ENCODE peak calls at places on chromosomes 5 and 9, in five cellular contexts. V is right atrium auricular region, F is foreskin keratinocyte, M is MCF 10A, W is heart left ventricle. S is an unnamed sample.

GRCh38 chr5:103232393-103232999 is 26.1 kb upstream of the MACIR start:
- DNase-seq in V (no peak), F (no peak), M (peak), W (no peak), S (no peak)

GRCh38 chr9:13443380-13444271 is 164.1 kb upstream of the MPDZ start:
- DNase-seq in V (no peak), F (no peak), M (no peak), W (no peak), S (no peak)

GRCh38 chr9:82970359-82970758 is 92.6 kb downstream of the RASEF start:
- DNase-seq in V (no peak), F (no peak), M (no peak), W (no peak), S (no peak)

GRCh38 chr5:157944077-157944633 is 85.2 kb upstream of the CLINT1 start:
- DNase-seq in V (no peak), F (no peak), M (no peak), W (no peak), S (no peak)

GRCh38 chr5:177111720-177112394 is 21.7 kb upstream of the NSD1 start:
- DNase-seq in V (no peak), F (no peak), M (peak), W (peak), S (peak)

GRCh38 chr9:89505795-89506385 is 8.0 kb upstream of the SEMA4D start:
- DNase-seq in V (no peak), F (no peak), M (no peak), W (no peak), S (no peak)

GRCh38 chr5:168114444-168115017 is 176.9 kb upstream of the WWC1 start:
- DNase-seq in V (no peak), F (peak), M (peak), W (no peak), S (no peak)

GRCh38 chr5:14250094-14250777 is 107.1 kb downstream of the TRIO start:
- DNase-seq in V (peak), F (no peak), M (no peak), W (peak), S (no peak)

GRCh38 chr5:135921388-135921787 is 25.7 kb upstream of the IL9 start:
- DNase-seq in V (no peak), F (peak), M (peak), W (no peak), S (no peak)

GRCh38 chr5:27403248-27403882 is 365.0 kb upstream of the CDH9 start:
- DNase-seq in V (no peak), F (no peak), M (peak), W (no peak), S (no peak)

GRCh38 chr9:122040573-122041242 is 52.4 kb downstream of the TTLL11 start:
- DNase-seq in V (no peak), F (no peak), M (no peak), W (no peak), S (no peak)

GRCh38 chr9:88807426-88807825 is 183.8 kb upstream of the S1PR3 start:
- DNase-seq in V (no peak), F (no peak), M (no peak), W (no peak), S (no peak)

GRCh38 chr5:6814816-6815215 is 101.6 kb downstream of the TENT4A start:
- DNase-seq in V (no peak), F (no peak), M (no peak), W (no peak), S (no peak)

GRCh38 chr5:59335544-59335943 is 558.0 kb downstream of the PDE4D start:
- DNase-seq in V (no peak), F (no peak), M (no peak), W (no peak), S (no peak)
- TF ChIP-seq CTCF in V (no peak), F (peak), M (no peak), W (no peak), S (no peak)

GRCh38 chr9:32004431-32005076 is 379.9 kb upstream of the ACO1 start:
- DNase-seq in V (no peak), F (no peak), M (no peak), W (no peak), S (no peak)
- TF ChIP-seq CTCF in V (no peak), F (no peak), M (no peak), W (no peak), S (no peak)

GRCh38 chr9:30065888-30066287 is 2318.6 kb upstream of the ACO1 start:
- DNase-seq in V (no peak), F (no peak), M (peak), W (no peak), S (no peak)
- TF ChIP-seq CTCF in V (no peak), F (no peak), M (peak), W (no peak), S (peak)

GRCh38 chr9:36436909-36437308 is 36.8 kb upstream of the RNF38 start:
- DNase-seq in V (no peak), F (no peak), M (no peak), W (peak), S (no peak)

GRCh38 chr9:36426945-36427344 is 26.9 kb upstream of the RNF38 start:
- DNase-seq in V (no peak), F (no peak), M (no peak), W (no peak), S (no peak)

GRCh38 chr9:36426348-36426747 is 26.3 kb upstream of the RNF38 start:
- DNase-seq in V (no peak), F (no peak), M (no peak), W (no peak), S (no peak)

GRCh38 chr9:36433386-36433785 is 33.3 kb upstream of the RNF38 start:
- DNase-seq in V (no peak), F (no peak), M (no peak), W (no peak), S (no peak)

GRCh38 chr9:36431078-36431477 is 31.0 kb upstream of the RNF38 start:
- DNase-seq in V (no peak), F (no peak), M (no peak), W (no peak), S (no peak)
- TF ChIP-seq CTCF in V (no peak), F (no peak), M (no peak), W (no peak), S (no peak)

GRCh38 chr9:92429866-92430265 is 5.6 kb upstream of the OMD start:
- DNase-seq in V (no peak), F (no peak), M (no peak), W (no peak), S (no peak)

GRCh38 chr9:92435263-92435662 is 11.0 kb upstream of the OMD start:
- DNase-seq in V (no peak), F (no peak), M (no peak), W (no peak), S (no peak)

GRCh38 chr9:92432972-92433548 is 8.8 kb upstream of the OMD start:
- DNase-seq in V (no peak), F (no peak), M (no peak), W (no peak), S (no peak)

GRCh38 chr9:92426501-92426900 is 2.2 kb upstream of the OMD start:
- DNase-seq in V (no peak), F (no peak), M (no peak), W (no peak), S (no peak)

GRCh38 chr9:92432350-92432749 is 8.1 kb upstream of the OMD start:
- DNase-seq in V (no peak), F (no peak), M (no peak), W (no peak), S (no peak)
- TF ChIP-seq CTCF in V (no peak), F (no peak), M (no peak), W (no peak), S (no peak)

S was measured in type B pancreatic cell.